ENCODE peak calls at places on chromosomes 16 and 17, in seven cellular contexts. I is ovary, E is thyroid gland, H is uterus, G is esophagus muscularis mucosa, W is gastrocnemius medialis, X is heart left ventricle. T is an unnamed sample.

GRCh38 chr17:80769936-80770625 is 221.6 kb upstream of the CHMP6 start:
- DNase-seq in H (no peak), I (no peak), W (no peak), G (no peak), X (no peak), E (no peak), T (no peak)

GRCh38 chr16:25692307-25692706 is 548 bp downstream of the HS3ST4 start:
- DNase-seq in G (no peak), E (no peak), X (no peak), H (no peak), I (no peak), W (no peak), T (no peak)

GRCh38 chr17:75872434-75873351 is 5.7 kb downstream of the TRIM47 start:
- DNase-seq in I (peak; percentile 75), H (peak; percentile 83), G (peak; percentile 96), E (peak; percentile 81), X (peak; percentile 88), W (peak; percentile 67), T (peak; percentile 88)

GRCh38 chr16:1830213-1830612 is 3.2 kb downstream of the FAHD1 start:
- DNase-seq in X (no peak), H (no peak), G (no peak), E (no peak), I (no peak), W (no peak), T (no peak)

GRCh38 chr16:4386452-4386813 is 14.8 kb downstream of the VASN start:
- DNase-seq in E (no peak), I (no peak), X (peak; percentile 62), G (no peak), W (no peak), H (no peak), T (no peak)

GRCh38 chr17:78174870-78175642 is 6.7 kb downstream of the SYNGR2 start:
- DNase-seq in W (peak; percentile 45), I (no peak), H (no peak), G (no peak), X (no peak), E (no peak), T (no peak)

GRCh38 chr16:81585785-81586184 is 141.2 kb downstream of the CMIP start:
- DNase-seq in H (no peak), E (no peak), X (peak; percentile 29), G (no peak), W (no peak), I (no peak), T (no peak)

GRCh38 chr16:22721497-22722100 is 92.4 kb upstream of the HS3ST2 start:
- DNase-seq in I (no peak), H (no peak), G (no peak), X (no peak), E (no peak), W (no peak), T (no peak)

GRCh38 chr16:67459066-67459857 is 21.7 kb downstream of the ATP6V0D1 start:
- DNase-seq in G (no peak), X (no peak), W (peak; percentile 71), H (peak; percentile 57), E (peak; percentile 89), I (no peak), T (peak; percentile 79)

GRCh38 chr17:67183531-67183930 is 61.5 kb downstream of the HELZ start:
- DNase-seq in I (no peak), X (no peak), H (no peak), E (no peak), G (no peak), W (no peak), T (no peak)

GRCh38 chr16:78606572-78606971 is 507.1 kb downstream of the WWOX start:
- DNase-seq in H (no peak), E (no peak), I (no peak), W (no peak), X (no peak), G (no peak), T (no peak)

GRCh38 chr17:82228278-82228841 is 482 bp upstream of the SLC16A3 start:
- DNase-seq in W (no peak), X (peak; percentile 87), I (peak; percentile 46), G (no peak), H (no peak), E (peak; percentile 27), T (peak; percentile 60)

GRCh38 chr17:82230627-82231311 is 1.9 kb downstream of the SLC16A3 start:
- DNase-seq in G (peak; percentile 95), H (peak; percentile 91), E (peak; percentile 79), X (peak; percentile 95), W (no peak), I (peak; percentile 90), T (peak; percentile 73)

GRCh38 chr17:82227629-82228277 is 1.1 kb upstream of the SLC16A3 start:
- DNase-seq in X (no peak), E (no peak), G (no peak), H (no peak), W (no peak), I (no peak), T (no peak)

GRCh38 chr17:82229686-82230626 is 1.1 kb downstream of the SLC16A3 start:
- DNase-seq in E (no peak), I (no peak), X (no peak), H (no peak), W (no peak), G (no peak), T (no peak)

GRCh38 chr17:82228842-82229685 is at the start of gene SLC16A3:
- DNase-seq in G (peak; percentile 89), W (no peak), H (peak; percentile 58), I (peak; percentile 65), E (peak; percentile 73), X (peak; percentile 90), T (no peak)
- TF ChIP-seq POLR2A in G (peak; percentile 31), W (peak; percentile 97), H (peak; percentile 79), I (peak; percentile 21), E (peak; percentile 53), X (peak; percentile 85), T (peak; percentile 87)

DNA sequence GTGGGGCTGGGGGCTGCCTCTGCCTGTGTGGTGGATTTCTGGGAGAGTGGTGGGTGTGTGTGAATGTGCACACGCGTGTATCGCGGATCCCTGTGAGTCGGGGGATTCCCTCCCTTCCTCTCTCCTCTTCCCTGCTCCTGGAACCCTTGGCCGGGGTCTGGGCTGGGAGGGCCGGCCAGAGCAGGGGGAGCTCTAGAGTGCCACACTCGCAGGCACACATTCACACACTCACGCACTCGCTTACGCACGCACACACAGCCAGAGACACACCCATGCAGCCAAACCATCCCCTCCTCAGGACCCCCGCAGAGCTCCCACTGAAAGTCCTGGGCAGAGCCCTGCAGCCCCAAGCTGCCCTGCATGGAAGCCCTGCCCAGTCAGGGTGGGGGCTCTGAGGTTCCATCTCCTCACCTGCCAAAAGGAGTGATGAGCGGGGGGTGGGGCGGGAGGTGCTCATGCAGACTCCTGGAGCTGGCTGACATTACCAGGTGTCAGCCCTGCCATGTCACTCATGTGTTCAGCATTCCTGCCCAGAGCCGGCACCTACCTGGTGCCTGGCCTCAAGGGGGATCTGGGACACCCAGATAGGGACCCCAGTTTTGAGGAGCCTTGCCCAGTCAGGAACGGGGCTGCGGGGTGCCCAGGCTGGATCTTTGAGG is 1.9 kb downstream of the NECAB2 start:
- DNase-seq in G (no peak), X (peak; percentile 62), W (no peak), H (no peak), I (no peak), E (no peak), T (no peak)
- TF ChIP-seq POLR2A in G (no peak), X (no peak), W (no peak), H (no peak), I (no peak), E (no peak), T (no peak)

GRCh38 chr16:30874821-30875717 is 18.8 kb downstream of the BCL7C start:
- DNase-seq in G (peak; percentile 95), E (peak; percentile 88), X (peak; percentile 96), W (peak; percentile 77), I (peak; percentile 90), H (peak; percentile 90), T (peak; percentile 91)

GRCh38 chr16:30876867-30877266 is 17.0 kb downstream of the BCL7C start:
- DNase-seq in G (no peak), X (no peak), W (no peak), E (no peak), H (no peak), I (no peak), T (no peak)

GRCh38 chr16:30874244-30874820 is 19.5 kb downstream of the BCL7C start:
- DNase-seq in E (no peak), X (no peak), I (no peak), H (no peak), W (no peak), G (no peak), T (no peak)

GRCh38 chr16:30870904-30871303 is 23.0 kb downstream of the BCL7C start:
- DNase-seq in E (no peak), G (no peak), X (no peak), H (no peak), I (no peak), W (no peak), T (no peak)

DNA sequence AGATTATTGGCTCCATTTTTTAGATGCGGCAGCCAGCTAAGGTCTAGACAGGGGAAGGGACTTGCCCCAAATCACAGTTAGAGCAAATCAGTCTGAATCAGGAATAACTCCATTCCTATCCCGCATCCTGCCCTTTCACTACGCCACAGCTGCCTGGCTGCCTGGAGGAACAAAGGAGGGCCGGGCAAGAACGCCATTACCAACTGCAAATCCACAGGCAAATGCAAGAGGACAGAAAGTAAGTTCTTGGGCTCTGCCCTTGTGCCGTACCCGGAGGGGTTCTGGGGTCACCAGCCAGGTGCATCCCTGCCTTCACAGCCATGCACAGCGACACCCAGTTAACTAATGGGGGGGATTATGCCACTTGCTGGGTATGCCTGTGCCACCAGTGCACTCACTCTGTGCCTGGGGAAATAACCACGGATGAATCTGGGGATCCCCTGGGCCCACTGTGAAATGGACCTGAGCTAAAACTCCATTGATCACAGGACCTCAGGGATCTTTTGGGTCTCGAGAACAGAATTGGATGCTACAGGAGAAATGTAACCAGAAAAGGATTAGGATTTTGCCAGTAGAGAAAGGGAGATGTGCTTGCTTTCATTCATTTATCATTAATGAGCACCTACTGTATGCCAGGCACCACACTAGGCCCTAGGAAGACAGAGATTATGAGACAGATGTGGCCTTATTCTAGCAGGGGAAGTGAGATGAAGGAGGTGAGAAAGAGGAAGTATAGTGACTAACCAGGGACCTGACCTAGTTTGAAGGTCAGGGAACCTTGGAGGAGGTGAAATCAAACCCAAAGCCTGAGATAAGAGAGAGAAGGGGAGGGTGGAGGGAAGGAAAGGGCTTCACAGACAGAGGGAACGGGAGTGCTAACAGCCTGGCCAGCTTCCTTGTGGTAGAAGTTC is 17.7 kb downstream of the BCL7C start:
- DNase-seq in I (no peak), H (no peak), G (no peak), W (no peak), E (no peak), X (no peak), T (no peak)
- TF ChIP-seq POLR2A in I (no peak), H (no peak), G (no peak), W (no peak), E (no peak), X (no peak), T (no peak)

GRCh38 chr17:21043296-21044232 is 753 bp upstream of the USP22 start:
- DNase-seq in I (peak; percentile 97), W (peak; percentile 95), X (peak; percentile 99), H (peak; percentile 97), G (peak; percentile 99), E (peak; percentile 99), T (peak; percentile 88)

GRCh38 chr17:21044971-21045370 is 2.2 kb upstream of the USP22 start:
- DNase-seq in W (no peak), H (no peak), X (no peak), I (no peak), E (no peak), G (no peak), T (no peak)

GRCh38 chr17:21042434-21043295 is at the start of gene USP22:
- DNase-seq in E (no peak), W (no peak), X (no peak), I (no peak), G (no peak), H (no peak), T (peak; percentile 98)

GRCh38 chr17:21039839-21040575 is 2.8 kb downstream of the USP22 start:
- DNase-seq in X (no peak), E (no peak), I (peak; percentile 43), W (no peak), H (no peak), G (no peak), T (no peak)

GRCh38 chr17:21041753-21042433 is 918 bp downstream of the USP22 start:
- DNase-seq in I (peak; percentile 86), X (peak; percentile 91), G (peak; percentile 96), H (peak; percentile 83), E (peak; percentile 87), W (peak; percentile 85), T (peak; percentile 86)
- TF ChIP-seq POLR2A in I (no peak), X (no peak), G (peak; percentile 36), H (no peak), E (no peak), W (peak; percentile 64), T (no peak)